ENCODE peak calls at places on chromosomes 6 and 20, in five cellular contexts. One of them, this sample, is unnamed.

GRCh38 chr6:136150961-136151360 is 99.2 kb downstream of the MTFR2 start:
- DNase-seq in fibroblast of lung: no peak
- DNase-seq in astrocyte: no peak
- DNase-seq in pancreas: no peak
- DNase-seq in K562: no peak
- DNase-seq in this sample: no peak

GRCh38 chr6:31777667-31778050 is 531 bp upstream of the VWA7 start:
- DNase-seq in fibroblast of lung: no peak
- DNase-seq in astrocyte: no peak
- DNase-seq in pancreas: peak; percentile 34
- DNase-seq in K562: peak; percentile 64
- DNase-seq in this sample: no peak

GRCh38 chr6:131250121-131250520 is 114.9 kb downstream of the AKAP7 start:
- DNase-seq in fibroblast of lung: peak; percentile 74
- DNase-seq in astrocyte: peak; percentile 62
- DNase-seq in pancreas: peak; percentile 64
- DNase-seq in K562: no peak
- DNase-seq in this sample: peak; percentile 33

GRCh38 chr6:144661101-144661806 is 376.1 kb downstream of the UTRN start:
- DNase-seq in fibroblast of lung: peak; percentile 62
- DNase-seq in astrocyte: peak; percentile 49
- DNase-seq in pancreas: no peak
- DNase-seq in K562: no peak
- DNase-seq in this sample: no peak

GRCh38 chr6:24357336-24358218 is at the start of gene DCDC2:
- DNase-seq in fibroblast of lung: peak; percentile 21
- DNase-seq in astrocyte: peak; percentile 22
- DNase-seq in pancreas: peak; percentile 96
- DNase-seq in K562: peak; percentile 14
- DNase-seq in this sample: no peak

GRCh38 chr20:45949542-45950329 is 15.3 kb downstream of the PCIF1 start:
- DNase-seq in fibroblast of lung: no peak
- DNase-seq in astrocyte: no peak
- DNase-seq in pancreas: peak; percentile 74
- DNase-seq in K562: no peak
- DNase-seq in this sample: no peak

GRCh38 chr20:2801459-2801728 is 967 bp upstream of the CPXM1 start:
- DNase-seq in fibroblast of lung: no peak
- DNase-seq in astrocyte: no peak
- DNase-seq in pancreas: peak; percentile 47
- DNase-seq in K562: no peak
- DNase-seq in this sample: no peak

GRCh38 chr20:20895537-20895936 is 183.1 kb upstream of the RALGAPA2 start:
- DNase-seq in fibroblast of lung: no peak
- DNase-seq in astrocyte: no peak
- DNase-seq in pancreas: no peak
- DNase-seq in K562: no peak
- DNase-seq in this sample: no peak

GRCh38 chr6:156840136-156840535 is 63.0 kb downstream of the ARID1B start:
- DNase-seq in fibroblast of lung: no peak
- DNase-seq in astrocyte: no peak
- DNase-seq in pancreas: no peak
- DNase-seq in K562: no peak
- DNase-seq in this sample: no peak

GRCh38 chr6:156790711-156791110 is 13.5 kb downstream of the ARID1B start:
- DNase-seq in fibroblast of lung: no peak
- DNase-seq in astrocyte: no peak
- DNase-seq in pancreas: no peak
- DNase-seq in K562: no peak
- DNase-seq in this sample: no peak

GRCh38 chr6:75422024-75422639 is 71.5 kb downstream of the FILIP1 start:
- DNase-seq in fibroblast of lung: no peak
- DNase-seq in astrocyte: no peak
- DNase-seq in pancreas: no peak
- DNase-seq in K562: no peak
- DNase-seq in this sample: no peak

GRCh38 chr20:9024996-9025395 is 43.9 kb upstream of the PLCB4 start:
- DNase-seq in fibroblast of lung: no peak
- DNase-seq in astrocyte: no peak
- DNase-seq in pancreas: no peak
- DNase-seq in K562: no peak
- DNase-seq in this sample: no peak

GRCh38 chr20:9028419-9028818 is 40.5 kb upstream of the PLCB4 start:
- DNase-seq in fibroblast of lung: no peak
- DNase-seq in astrocyte: peak; percentile 3
- DNase-seq in pancreas: no peak
- DNase-seq in K562: peak; percentile 20
- DNase-seq in this sample: no peak

GRCh38 chr20:9024596-9024995 is 44.3 kb upstream of the PLCB4 start:
- DNase-seq in fibroblast of lung: no peak
- DNase-seq in astrocyte: no peak
- DNase-seq in pancreas: no peak
- DNase-seq in K562: no peak
- DNase-seq in this sample: no peak

GRCh38 chr20:9025643-9026042 is 43.2 kb upstream of the PLCB4 start:
- DNase-seq in fibroblast of lung: peak; percentile 80
- DNase-seq in astrocyte: peak; percentile 71
- DNase-seq in pancreas: no peak
- DNase-seq in K562: peak; percentile 23
- DNase-seq in this sample: peak; percentile 57

DNA sequence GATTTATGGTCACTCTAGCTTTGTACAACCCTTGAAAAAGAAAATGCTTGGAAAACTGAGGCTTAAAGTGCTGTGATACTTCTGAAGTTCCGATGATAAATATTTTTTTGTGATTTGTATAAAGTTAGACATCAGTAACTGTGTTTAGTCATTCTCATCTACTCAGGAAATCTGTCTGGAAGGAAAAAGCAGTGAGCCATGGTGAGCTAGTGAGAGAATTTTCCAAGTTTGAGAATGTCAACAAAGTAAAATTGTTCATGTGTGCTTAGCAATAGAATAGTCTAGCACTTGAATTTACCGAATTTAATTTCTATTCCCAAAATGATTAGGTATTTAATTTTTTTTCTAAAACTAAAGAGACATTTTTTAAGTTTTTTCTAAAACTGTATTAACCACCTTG is 41.3 kb upstream of the PLCB4 start:
- DNase-seq in fibroblast of lung: no peak
- DNase-seq in astrocyte: no peak
- DNase-seq in pancreas: no peak
- DNase-seq in K562: no peak
- DNase-seq in this sample: no peak
- H3K4me3 ChIP-seq in fibroblast of lung: no peak overlapping the region
- H3K4me3 ChIP-seq in astrocyte: no peak overlapping the region
- H3K4me3 ChIP-seq in pancreas: no peak overlapping the region
- H3K4me3 ChIP-seq in K562: no peak overlapping the region
- H3K4me3 ChIP-seq in this sample: no peak overlapping the region

GRCh38 chr6:26185004-26185403 is 97.8 kb downstream of the HFE start:
- DNase-seq in fibroblast of lung: no peak
- DNase-seq in astrocyte: no peak
- DNase-seq in pancreas: no peak
- DNase-seq in K562: no peak
- DNase-seq in this sample: no peak
- H3K4me3 ChIP-seq in fibroblast of lung: no peak overlapping the region
- H3K4me3 ChIP-seq in astrocyte: no peak overlapping the region
- H3K4me3 ChIP-seq in pancreas: no peak overlapping the region
- H3K4me3 ChIP-seq in K562: no peak overlapping the region
- H3K4me3 ChIP-seq in this sample: no peak overlapping the region

GRCh38 chr20:7195704-7196103 is 428.2 kb downstream of the BMP2 start:
- DNase-seq in fibroblast of lung: peak; percentile 97
- DNase-seq in astrocyte: peak; percentile 94
- DNase-seq in pancreas: no peak
- DNase-seq in K562: no peak
- DNase-seq in this sample: peak; percentile 84

GRCh38 chr20:7193681-7194080 is 426.2 kb downstream of the BMP2 start:
- DNase-seq in fibroblast of lung: no peak
- DNase-seq in astrocyte: peak; percentile 8
- DNase-seq in pancreas: no peak
- DNase-seq in K562: no peak
- DNase-seq in this sample: no peak

GRCh38 chr20:7199867-7200266 is 432.4 kb downstream of the BMP2 start:
- DNase-seq in fibroblast of lung: no peak
- DNase-seq in astrocyte: no peak
- DNase-seq in pancreas: no peak
- DNase-seq in K562: no peak
- DNase-seq in this sample: no peak

DNA sequence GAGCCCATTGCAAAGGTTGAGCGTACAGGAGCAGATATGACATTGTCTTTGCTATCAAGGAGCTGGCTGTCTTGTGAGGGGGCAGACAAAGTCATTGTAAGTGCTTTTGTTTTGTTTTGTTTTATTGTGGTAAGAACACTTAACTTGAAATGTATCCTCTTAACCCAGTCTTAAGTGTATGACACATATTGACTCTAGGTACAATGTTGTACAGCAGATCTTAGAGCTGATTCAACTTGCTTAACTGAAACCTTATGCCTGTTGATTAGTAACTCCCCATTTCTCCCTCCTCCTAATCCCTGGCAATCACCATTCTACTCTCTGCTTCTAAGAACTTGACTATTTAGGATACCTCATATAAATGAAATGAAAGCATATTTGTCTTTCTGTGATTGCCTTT is 429.0 kb downstream of the BMP2 start:
- DNase-seq in fibroblast of lung: peak; percentile 75
- DNase-seq in astrocyte: peak; percentile 69
- DNase-seq in pancreas: no peak
- DNase-seq in K562: no peak
- DNase-seq in this sample: peak; percentile 16
- H3K4me3 ChIP-seq in fibroblast of lung: no peak overlapping the region
- H3K4me3 ChIP-seq in astrocyte: no peak overlapping the region
- H3K4me3 ChIP-seq in pancreas: no peak overlapping the region
- H3K4me3 ChIP-seq in K562: no peak overlapping the region
- H3K4me3 ChIP-seq in this sample: no peak overlapping the region

GRCh38 chr20:47500554-47500953 is 1.1 kb upstream of the NCOA3 start:
- DNase-seq in fibroblast of lung: no peak
- DNase-seq in astrocyte: no peak
- DNase-seq in pancreas: no peak
- DNase-seq in K562: peak; percentile 34
- DNase-seq in this sample: no peak
- H3K4me3 ChIP-seq in fibroblast of lung: peak overlapping the region; percentile 72
- H3K4me3 ChIP-seq in astrocyte: no peak overlapping the region
- H3K4me3 ChIP-seq in pancreas: no peak overlapping the region
- H3K4me3 ChIP-seq in K562: peak overlapping the region; percentile 98
- H3K4me3 ChIP-seq in this sample: no peak overlapping the region

GRCh38 chr6:168133707-168134398 is 54.8 kb upstream of the FRMD1 start:
- DNase-seq in fibroblast of lung: no peak
- DNase-seq in astrocyte: no peak
- DNase-seq in pancreas: peak; percentile 46
- DNase-seq in K562: no peak
- DNase-seq in this sample: no peak
- H3K4me3 ChIP-seq in fibroblast of lung: no peak overlapping the region
- H3K4me3 ChIP-seq in astrocyte: no peak overlapping the region
- H3K4me3 ChIP-seq in pancreas: no peak overlapping the region
- H3K4me3 ChIP-seq in K562: no peak overlapping the region
- H3K4me3 ChIP-seq in this sample: no peak overlapping the region

DNA sequence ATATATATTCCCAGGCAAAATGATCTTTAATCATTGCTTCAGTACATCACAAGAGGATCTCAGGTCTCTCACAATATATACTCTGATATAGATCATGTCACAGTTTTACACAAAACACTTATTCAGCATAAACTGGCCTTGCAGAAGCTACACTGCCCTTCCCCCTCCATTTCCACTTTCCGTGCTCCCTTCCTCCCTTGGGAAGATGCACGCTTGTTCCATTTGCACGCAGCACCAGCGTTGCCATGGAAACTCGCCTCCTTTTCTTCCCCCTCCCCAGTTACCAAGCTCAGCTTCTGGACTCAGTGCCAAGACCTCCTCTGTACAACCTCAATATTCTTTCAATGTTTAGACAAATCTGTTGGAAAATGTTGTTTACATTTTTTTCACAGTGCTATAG is 154.6 kb downstream of the RFPL4B start:
- DNase-seq in fibroblast of lung: peak; percentile 69
- DNase-seq in astrocyte: peak; percentile 61
- DNase-seq in pancreas: no peak
- DNase-seq in K562: no peak
- DNase-seq in this sample: peak; percentile 70
- H3K4me3 ChIP-seq in fibroblast of lung: peak overlapping the region; percentile 43
- H3K4me3 ChIP-seq in astrocyte: peak overlapping the region; percentile 30
- H3K4me3 ChIP-seq in pancreas: no peak overlapping the region
- H3K4me3 ChIP-seq in K562: no peak overlapping the region
- H3K4me3 ChIP-seq in this sample: peak overlapping the region; percentile 0

GRCh38 chr20:10596726-10597125 is 77.1 kb downstream of the JAG1 start:
- DNase-seq in fibroblast of lung: peak; percentile 86
- DNase-seq in astrocyte: peak; percentile 87
- DNase-seq in pancreas: no peak
- DNase-seq in K562: no peak
- DNase-seq in this sample: peak; percentile 85
- H3K4me3 ChIP-seq in fibroblast of lung: peak overlapping the region; percentile 10
- H3K4me3 ChIP-seq in astrocyte: no peak overlapping the region
- H3K4me3 ChIP-seq in pancreas: no peak overlapping the region
- H3K4me3 ChIP-seq in K562: no peak overlapping the region
- H3K4me3 ChIP-seq in this sample: no peak overlapping the region

GRCh38 chr6:46491201-46491788 is at the start of gene RCAN2:
- DNase-seq in fibroblast of lung: peak; percentile 25
- DNase-seq in astrocyte: no peak
- DNase-seq in pancreas: peak; percentile 85
- DNase-seq in K562: no peak
- DNase-seq in this sample: no peak

GRCh38 chr6:46486186-46486585 is 5.1 kb downstream of the RCAN2 start:
- DNase-seq in fibroblast of lung: no peak
- DNase-seq in astrocyte: no peak
- DNase-seq in pancreas: no peak
- DNase-seq in K562: no peak
- DNase-seq in this sample: no peak

GRCh38 chr6:46490425-46491200 is 636 bp downstream of the RCAN2 start:
- DNase-seq in fibroblast of lung: no peak
- DNase-seq in astrocyte: no peak
- DNase-seq in pancreas: peak; percentile 76
- DNase-seq in K562: no peak
- DNase-seq in this sample: no peak

DNA sequence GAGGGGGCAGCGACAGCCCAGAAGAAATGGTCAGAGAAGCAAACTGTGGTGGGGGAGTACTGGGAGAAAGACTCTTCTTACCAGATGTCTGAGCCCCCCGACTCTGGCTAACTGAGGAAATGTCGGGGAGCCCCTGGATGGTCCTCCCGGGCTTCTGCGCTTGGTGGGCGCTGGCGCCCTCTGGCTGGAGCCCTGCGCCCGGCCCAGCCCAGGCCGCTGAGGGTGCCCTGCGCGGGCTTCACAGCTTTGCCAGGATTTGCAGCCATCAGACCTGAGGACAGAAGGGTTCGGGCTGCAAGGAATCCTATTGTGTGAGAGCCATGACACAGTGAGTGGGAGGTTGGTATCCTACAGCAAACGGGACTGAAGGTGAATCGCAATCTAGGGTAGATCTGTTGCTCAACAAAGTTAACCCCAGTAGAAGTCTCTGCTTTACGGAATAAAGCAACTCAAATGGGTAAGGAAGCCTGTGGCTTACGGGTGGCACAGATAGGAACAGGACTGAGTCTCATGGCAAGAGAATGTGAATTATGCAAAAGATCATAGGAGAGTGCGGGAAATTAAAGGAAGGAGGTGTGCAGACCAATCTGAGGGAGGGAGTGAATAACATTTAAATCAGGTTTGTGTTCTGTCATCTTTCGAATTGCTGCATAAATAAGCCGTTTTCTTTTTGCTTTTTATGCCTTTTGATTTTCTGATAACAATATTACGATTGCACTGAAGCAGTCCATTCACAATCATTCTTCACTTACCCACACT is 719 bp upstream of the RCAN2 start:
- DNase-seq in fibroblast of lung: peak; percentile 3
- DNase-seq in astrocyte: no peak
- DNase-seq in pancreas: peak; percentile 81
- DNase-seq in K562: no peak
- DNase-seq in this sample: no peak
- H3K4me3 ChIP-seq in fibroblast of lung: peak overlapping the region; percentile 36
- H3K4me3 ChIP-seq in astrocyte: peak overlapping the region; percentile 57
- H3K4me3 ChIP-seq in pancreas: peak overlapping the region; percentile 63
- H3K4me3 ChIP-seq in K562: no peak overlapping the region
- H3K4me3 ChIP-seq in this sample: peak overlapping the region; percentile 57